ENCODE peak calls at places on chromosome 15, in ten cellular contexts. One of them, this sample, is unnamed.

GRCh38 chr15:45804028-45804427 is 169.2 kb downstream of the SQOR start:
- DNase-seq in ovary: no peak
- DNase-seq in body of pancreas: no peak
- DNase-seq in suprapubic skin: no peak
- DNase-seq in MM.1S: no peak
- DNase-seq in dorsolateral prefrontal cortex: no peak
- DNase-seq in GM23248: no peak
- DNase-seq in kidney epithelial cell: no peak
- DNase-seq in heart left ventricle: no peak
- DNase-seq in CD4-positive, CD25-positive, alpha-beta regulatory T cell: no peak
- DNase-seq in this sample: no peak

GRCh38 chr15:87733005-87733404 is 523.5 kb downstream of the NTRK3 start:
- DNase-seq in ovary: no peak
- DNase-seq in body of pancreas: no peak
- DNase-seq in suprapubic skin: no peak
- DNase-seq in MM.1S: no peak
- DNase-seq in dorsolateral prefrontal cortex: no peak
- DNase-seq in GM23248: peak; percentile 76
- DNase-seq in kidney epithelial cell: no peak
- DNase-seq in heart left ventricle: no peak
- DNase-seq in CD4-positive, CD25-positive, alpha-beta regulatory T cell: no peak
- DNase-seq in this sample: no peak

GRCh38 chr15:56320316-56320715 is 44.9 kb upstream of the TEX9 start:
- DNase-seq in ovary: no peak
- DNase-seq in body of pancreas: no peak
- DNase-seq in suprapubic skin: no peak
- DNase-seq in MM.1S: no peak
- DNase-seq in dorsolateral prefrontal cortex: no peak
- DNase-seq in GM23248: no peak
- DNase-seq in kidney epithelial cell: no peak
- DNase-seq in heart left ventricle: no peak
- DNase-seq in CD4-positive, CD25-positive, alpha-beta regulatory T cell: no peak
- DNase-seq in this sample: no peak

GRCh38 chr15:31489801-31490646 is 163.4 kb downstream of the KLF13 start:
- DNase-seq in ovary: peak; percentile 41
- DNase-seq in body of pancreas: peak; percentile 57
- DNase-seq in suprapubic skin: no peak
- DNase-seq in MM.1S: peak; percentile 72
- DNase-seq in dorsolateral prefrontal cortex: no peak
- DNase-seq in GM23248: peak; percentile 82
- DNase-seq in kidney epithelial cell: no peak
- DNase-seq in heart left ventricle: no peak
- DNase-seq in CD4-positive, CD25-positive, alpha-beta regulatory T cell: peak; percentile 56
- DNase-seq in this sample: peak; percentile 44

GRCh38 chr15:90101130-90101968 is 919 bp downstream of the IDH2 start:
- DNase-seq in ovary: peak; percentile 48
- DNase-seq in body of pancreas: peak; percentile 68
- DNase-seq in suprapubic skin: no peak
- DNase-seq in MM.1S: peak; percentile 63
- DNase-seq in dorsolateral prefrontal cortex: peak; percentile 63
- DNase-seq in GM23248: peak; percentile 67
- DNase-seq in kidney epithelial cell: no peak
- DNase-seq in heart left ventricle: peak; percentile 73
- DNase-seq in CD4-positive, CD25-positive, alpha-beta regulatory T cell: peak; percentile 34
- DNase-seq in this sample: no peak

GRCh38 chr15:80514071-80514780 is 110.0 kb downstream of the ARNT2 start:
- DNase-seq in ovary: no peak
- DNase-seq in body of pancreas: no peak
- DNase-seq in suprapubic skin: no peak
- DNase-seq in MM.1S: no peak
- DNase-seq in dorsolateral prefrontal cortex: no peak
- DNase-seq in GM23248: peak; percentile 92
- DNase-seq in kidney epithelial cell: no peak
- DNase-seq in heart left ventricle: no peak
- DNase-seq in CD4-positive, CD25-positive, alpha-beta regulatory T cell: no peak
- DNase-seq in this sample: no peak

GRCh38 chr15:74496648-74497047 is 35.7 kb upstream of the UBL7 start:
- DNase-seq in ovary: no peak
- DNase-seq in body of pancreas: no peak
- DNase-seq in suprapubic skin: no peak
- DNase-seq in MM.1S: no peak
- DNase-seq in dorsolateral prefrontal cortex: no peak
- DNase-seq in GM23248: no peak
- DNase-seq in kidney epithelial cell: no peak
- DNase-seq in heart left ventricle: no peak
- DNase-seq in CD4-positive, CD25-positive, alpha-beta regulatory T cell: no peak
- DNase-seq in this sample: no peak

GRCh38 chr15:27248251-27248650 is 277.3 kb downstream of the GABRG3 start:
- DNase-seq in ovary: no peak
- DNase-seq in body of pancreas: no peak
- DNase-seq in suprapubic skin: no peak
- DNase-seq in MM.1S: no peak
- DNase-seq in dorsolateral prefrontal cortex: no peak
- DNase-seq in GM23248: no peak
- DNase-seq in kidney epithelial cell: no peak
- DNase-seq in heart left ventricle: no peak
- DNase-seq in CD4-positive, CD25-positive, alpha-beta regulatory T cell: no peak
- DNase-seq in this sample: no peak

GRCh38 chr15:73856458-73857192 is 16.7 kb upstream of the TBC1D21 start:
- DNase-seq in ovary: no peak
- DNase-seq in body of pancreas: peak; percentile 75
- DNase-seq in suprapubic skin: peak; percentile 22
- DNase-seq in MM.1S: no peak
- DNase-seq in dorsolateral prefrontal cortex: no peak
- DNase-seq in GM23248: no peak
- DNase-seq in kidney epithelial cell: no peak
- DNase-seq in heart left ventricle: peak; percentile 66
- DNase-seq in CD4-positive, CD25-positive, alpha-beta regulatory T cell: no peak
- DNase-seq in this sample: peak; percentile 80

GRCh38 chr15:90230071-90230494 is 3.7 kb downstream of the CIB1 start:
- DNase-seq in ovary: no peak
- DNase-seq in body of pancreas: peak; percentile 94
- DNase-seq in suprapubic skin: no peak
- DNase-seq in MM.1S: no peak
- DNase-seq in dorsolateral prefrontal cortex: no peak
- DNase-seq in GM23248: no peak
- DNase-seq in kidney epithelial cell: no peak
- DNase-seq in heart left ventricle: peak; percentile 80
- DNase-seq in CD4-positive, CD25-positive, alpha-beta regulatory T cell: no peak
- DNase-seq in this sample: no peak

GRCh38 chr15:94375997-94376396 is 144.6 kb downstream of the MCTP2 start:
- DNase-seq in ovary: no peak
- DNase-seq in body of pancreas: no peak
- DNase-seq in suprapubic skin: no peak
- DNase-seq in MM.1S: no peak
- DNase-seq in dorsolateral prefrontal cortex: no peak
- DNase-seq in GM23248: no peak
- DNase-seq in kidney epithelial cell: no peak
- DNase-seq in heart left ventricle: no peak
- DNase-seq in CD4-positive, CD25-positive, alpha-beta regulatory T cell: no peak
- DNase-seq in this sample: no peak

GRCh38 chr15:69885182-69886041 is 212.3 kb downstream of the TLE3 start:
- DNase-seq in ovary: no peak
- DNase-seq in body of pancreas: no peak
- DNase-seq in suprapubic skin: no peak
- DNase-seq in MM.1S: no peak
- DNase-seq in dorsolateral prefrontal cortex: no peak
- DNase-seq in GM23248: no peak
- DNase-seq in kidney epithelial cell: no peak
- DNase-seq in heart left ventricle: no peak
- DNase-seq in CD4-positive, CD25-positive, alpha-beta regulatory T cell: no peak
- DNase-seq in this sample: no peak

GRCh38 chr15:41997845-41998244 is 23.0 kb downstream of the PLA2G4E start:
- DNase-seq in ovary: no peak
- DNase-seq in body of pancreas: no peak
- DNase-seq in suprapubic skin: no peak
- DNase-seq in MM.1S: no peak
- DNase-seq in dorsolateral prefrontal cortex: no peak
- DNase-seq in GM23248: no peak
- DNase-seq in kidney epithelial cell: no peak
- DNase-seq in heart left ventricle: no peak
- DNase-seq in CD4-positive, CD25-positive, alpha-beta regulatory T cell: no peak
- DNase-seq in this sample: no peak

GRCh38 chr15:57037548-57037947 is 119.1 kb downstream of the TCF12 start:
- DNase-seq in ovary: no peak
- DNase-seq in body of pancreas: no peak
- DNase-seq in suprapubic skin: no peak
- DNase-seq in MM.1S: no peak
- DNase-seq in dorsolateral prefrontal cortex: no peak
- DNase-seq in GM23248: no peak
- DNase-seq in kidney epithelial cell: no peak
- DNase-seq in heart left ventricle: no peak
- DNase-seq in CD4-positive, CD25-positive, alpha-beta regulatory T cell: no peak
- DNase-seq in this sample: no peak

GRCh38 chr15:74815121-74815933 is 2.7 kb downstream of the LMAN1L start:
- DNase-seq in ovary: no peak
- DNase-seq in body of pancreas: peak; percentile 78
- DNase-seq in suprapubic skin: no peak
- DNase-seq in MM.1S: no peak
- DNase-seq in dorsolateral prefrontal cortex: no peak
- DNase-seq in GM23248: no peak
- DNase-seq in kidney epithelial cell: no peak
- DNase-seq in heart left ventricle: peak; percentile 80
- DNase-seq in CD4-positive, CD25-positive, alpha-beta regulatory T cell: no peak
- DNase-seq in this sample: no peak

GRCh38 chr15:47812436-47813109 is 95.3 kb downstream of the SEMA6D start:
- DNase-seq in ovary: no peak
- DNase-seq in body of pancreas: no peak
- DNase-seq in suprapubic skin: no peak
- DNase-seq in MM.1S: peak; percentile 73
- DNase-seq in dorsolateral prefrontal cortex: no peak
- DNase-seq in GM23248: peak; percentile 6
- DNase-seq in kidney epithelial cell: peak; percentile 54
- DNase-seq in heart left ventricle: no peak
- DNase-seq in CD4-positive, CD25-positive, alpha-beta regulatory T cell: no peak
- DNase-seq in this sample: no peak

GRCh38 chr15:92653836-92654524 is 1.6 kb downstream of the FAM174B start:
- DNase-seq in ovary: peak; percentile 50
- DNase-seq in body of pancreas: peak; percentile 92
- DNase-seq in suprapubic skin: no peak
- DNase-seq in MM.1S: peak; percentile 21
- DNase-seq in dorsolateral prefrontal cortex: peak; percentile 63
- DNase-seq in GM23248: no peak
- DNase-seq in kidney epithelial cell: no peak
- DNase-seq in heart left ventricle: no peak
- DNase-seq in CD4-positive, CD25-positive, alpha-beta regulatory T cell: no peak
- DNase-seq in this sample: no peak

GRCh38 chr15:101436526-101436925 is 53.0 kb downstream of the PCSK6 start:
- DNase-seq in ovary: no peak
- DNase-seq in body of pancreas: no peak
- DNase-seq in suprapubic skin: no peak
- DNase-seq in MM.1S: no peak
- DNase-seq in dorsolateral prefrontal cortex: no peak
- DNase-seq in GM23248: no peak
- DNase-seq in kidney epithelial cell: no peak
- DNase-seq in heart left ventricle: no peak
- DNase-seq in CD4-positive, CD25-positive, alpha-beta regulatory T cell: no peak
- DNase-seq in this sample: no peak

GRCh38 chr15:58777107-58777506 is 6.0 kb downstream of the MINDY2 start:
- DNase-seq in ovary: no peak
- DNase-seq in body of pancreas: no peak
- DNase-seq in suprapubic skin: no peak
- DNase-seq in MM.1S: peak; percentile 44
- DNase-seq in dorsolateral prefrontal cortex: no peak
- DNase-seq in GM23248: no peak
- DNase-seq in kidney epithelial cell: no peak
- DNase-seq in heart left ventricle: no peak
- DNase-seq in CD4-positive, CD25-positive, alpha-beta regulatory T cell: no peak
- DNase-seq in this sample: no peak
- H3K4me3 ChIP-seq in ovary: no peak overlapping the region
- H3K4me3 ChIP-seq in body of pancreas: no peak overlapping the region
- H3K4me3 ChIP-seq in suprapubic skin: no peak overlapping the region
- H3K4me3 ChIP-seq in MM.1S: peak overlapping the region; percentile 42
- H3K4me3 ChIP-seq in dorsolateral prefrontal cortex: no peak overlapping the region
- H3K4me3 ChIP-seq in GM23248: no peak overlapping the region
- H3K4me3 ChIP-seq in kidney epithelial cell: no peak overlapping the region
- H3K4me3 ChIP-seq in heart left ventricle: no peak overlapping the region
- H3K4me3 ChIP-seq in CD4-positive, CD25-positive, alpha-beta regulatory T cell: peak overlapping the region; percentile 34
- H3K4me3 ChIP-seq in this sample: no peak overlapping the region

DNA sequence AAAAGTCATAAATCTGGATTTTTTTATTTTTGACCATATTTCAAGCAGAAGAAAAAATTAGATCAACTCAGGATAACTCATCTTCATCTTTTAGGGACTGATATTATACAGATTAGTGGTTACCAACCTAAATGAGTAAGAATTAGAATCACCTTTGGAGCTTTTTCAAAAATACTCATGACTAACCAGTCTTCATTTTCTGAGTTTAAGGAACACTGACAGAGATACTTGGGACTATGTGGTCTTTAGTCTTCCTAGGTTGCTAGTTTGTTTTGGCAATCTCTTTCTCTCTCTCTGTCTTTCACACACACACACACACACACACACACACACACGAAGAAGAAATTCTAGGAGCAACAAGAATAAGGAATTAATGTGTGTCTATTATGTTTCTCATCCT is 50.1 kb downstream of the TMOD3 start:
- DNase-seq in ovary: no peak
- DNase-seq in body of pancreas: no peak
- DNase-seq in suprapubic skin: no peak
- DNase-seq in MM.1S: no peak
- DNase-seq in dorsolateral prefrontal cortex: no peak
- DNase-seq in GM23248: peak; percentile 85
- DNase-seq in kidney epithelial cell: no peak
- DNase-seq in heart left ventricle: no peak
- DNase-seq in CD4-positive, CD25-positive, alpha-beta regulatory T cell: no peak
- DNase-seq in this sample: no peak
- H3K4me3 ChIP-seq in ovary: no peak overlapping the region
- H3K4me3 ChIP-seq in body of pancreas: no peak overlapping the region
- H3K4me3 ChIP-seq in suprapubic skin: no peak overlapping the region
- H3K4me3 ChIP-seq in MM.1S: no peak overlapping the region
- H3K4me3 ChIP-seq in dorsolateral prefrontal cortex: no peak overlapping the region
- H3K4me3 ChIP-seq in GM23248: no peak overlapping the region
- H3K4me3 ChIP-seq in kidney epithelial cell: no peak overlapping the region
- H3K4me3 ChIP-seq in heart left ventricle: no peak overlapping the region
- H3K4me3 ChIP-seq in CD4-positive, CD25-positive, alpha-beta regulatory T cell: no peak overlapping the region
- H3K4me3 ChIP-seq in this sample: no peak overlapping the region

DNA sequence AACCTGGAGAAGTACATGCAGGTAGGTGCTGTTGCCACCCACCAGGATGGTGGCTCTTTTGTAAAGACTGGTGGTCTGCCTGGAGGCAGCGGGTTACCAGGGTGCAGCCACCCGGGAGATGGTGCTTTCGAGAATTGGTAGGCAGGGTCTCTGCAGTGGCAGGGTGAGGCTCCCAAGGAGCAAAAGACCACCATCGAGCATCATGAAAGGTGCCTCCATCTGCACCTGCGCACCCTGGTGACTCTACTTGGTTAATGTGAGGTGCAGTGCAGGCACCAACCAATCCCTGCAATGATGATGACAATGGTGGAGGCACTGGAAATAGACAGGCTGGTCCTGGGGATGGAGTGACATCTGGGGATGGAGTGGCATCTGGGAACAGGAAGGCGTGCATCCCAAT is 236.7 kb downstream of the ADAMTS17 start:
- DNase-seq in ovary: peak; percentile 1
- DNase-seq in body of pancreas: no peak
- DNase-seq in suprapubic skin: no peak
- DNase-seq in MM.1S: no peak
- DNase-seq in dorsolateral prefrontal cortex: peak; percentile 13
- DNase-seq in GM23248: no peak
- DNase-seq in kidney epithelial cell: no peak
- DNase-seq in heart left ventricle: no peak
- DNase-seq in CD4-positive, CD25-positive, alpha-beta regulatory T cell: no peak
- DNase-seq in this sample: no peak
- H3K4me3 ChIP-seq in ovary: no peak overlapping the region
- H3K4me3 ChIP-seq in body of pancreas: no peak overlapping the region
- H3K4me3 ChIP-seq in suprapubic skin: no peak overlapping the region
- H3K4me3 ChIP-seq in MM.1S: no peak overlapping the region
- H3K4me3 ChIP-seq in dorsolateral prefrontal cortex: no peak overlapping the region
- H3K4me3 ChIP-seq in GM23248: no peak overlapping the region
- H3K4me3 ChIP-seq in kidney epithelial cell: no peak overlapping the region
- H3K4me3 ChIP-seq in heart left ventricle: no peak overlapping the region
- H3K4me3 ChIP-seq in CD4-positive, CD25-positive, alpha-beta regulatory T cell: no peak overlapping the region
- H3K4me3 ChIP-seq in this sample: no peak overlapping the region

GRCh38 chr15:44307712-44308111 is 19.2 kb downstream of the GOLM2 start:
- DNase-seq in ovary: no peak
- DNase-seq in body of pancreas: no peak
- DNase-seq in suprapubic skin: no peak
- DNase-seq in MM.1S: no peak
- DNase-seq in dorsolateral prefrontal cortex: no peak
- DNase-seq in GM23248: no peak
- DNase-seq in kidney epithelial cell: no peak
- DNase-seq in heart left ventricle: no peak
- DNase-seq in CD4-positive, CD25-positive, alpha-beta regulatory T cell: no peak
- DNase-seq in this sample: no peak
- H3K4me3 ChIP-seq in ovary: no peak overlapping the region
- H3K4me3 ChIP-seq in body of pancreas: no peak overlapping the region
- H3K4me3 ChIP-seq in suprapubic skin: no peak overlapping the region
- H3K4me3 ChIP-seq in MM.1S: peak overlapping the region; percentile 38
- H3K4me3 ChIP-seq in dorsolateral prefrontal cortex: no peak overlapping the region
- H3K4me3 ChIP-seq in GM23248: no peak overlapping the region
- H3K4me3 ChIP-seq in kidney epithelial cell: no peak overlapping the region
- H3K4me3 ChIP-seq in heart left ventricle: no peak overlapping the region
- H3K4me3 ChIP-seq in CD4-positive, CD25-positive, alpha-beta regulatory T cell: no peak overlapping the region
- H3K4me3 ChIP-seq in this sample: no peak overlapping the region

This sample was measured in Jurkat, Clone E6-1.